ENCODE peak calls at places on chromosome 6, in seven cellular contexts. One of them, this sample, is unnamed.

GRCh38 chr6:23413327-23414203 is 712.5 kb upstream of the NRSN1 start:
- DNase-seq in neural progenitor cell: no peak
- DNase-seq in neural crest cell: no peak
- DNase-seq in psoas muscle: no peak
- DNase-seq in progenitor cell of endocrine pancreas: no peak
- DNase-seq in lower lobe of right lung: no peak
- DNase-seq in B cell: no peak
- DNase-seq in this sample: no peak

GRCh38 chr6:162856885-162857284 is 129.1 kb downstream of the PACRG start:
- DNase-seq in neural progenitor cell: peak; percentile 88
- DNase-seq in neural crest cell: peak; percentile 45
- DNase-seq in psoas muscle: no peak
- DNase-seq in progenitor cell of endocrine pancreas: no peak
- DNase-seq in lower lobe of right lung: no peak
- DNase-seq in B cell: no peak
- DNase-seq in this sample: peak; percentile 61

GRCh38 chr6:77463881-77464867 is 883 bp upstream of the HTR1B start:
- DNase-seq in neural progenitor cell: peak; percentile 68
- DNase-seq in neural crest cell: peak; percentile 28
- DNase-seq in psoas muscle: no peak
- DNase-seq in progenitor cell of endocrine pancreas: peak; percentile 24
- DNase-seq in lower lobe of right lung: peak; percentile 41
- DNase-seq in B cell: no peak
- DNase-seq in this sample: no peak

GRCh38 chr6:106916891-106917290 is 57.6 kb downstream of the CD24 start:
- DNase-seq in neural progenitor cell: no peak
- DNase-seq in neural crest cell: no peak
- DNase-seq in psoas muscle: no peak
- DNase-seq in progenitor cell of endocrine pancreas: no peak
- DNase-seq in lower lobe of right lung: no peak
- DNase-seq in B cell: no peak
- DNase-seq in this sample: no peak

GRCh38 chr6:82006027-82006738 is 241.4 kb downstream of the IBTK start:
- DNase-seq in neural progenitor cell: peak; percentile 44
- DNase-seq in neural crest cell: no peak
- DNase-seq in psoas muscle: no peak
- DNase-seq in progenitor cell of endocrine pancreas: no peak
- DNase-seq in lower lobe of right lung: peak; percentile 18
- DNase-seq in B cell: no peak
- DNase-seq in this sample: peak; percentile 58

GRCh38 chr6:20911826-20912225 is 377.6 kb downstream of the CDKAL1 start:
- DNase-seq in neural progenitor cell: no peak
- DNase-seq in neural crest cell: no peak
- DNase-seq in psoas muscle: no peak
- DNase-seq in progenitor cell of endocrine pancreas: no peak
- DNase-seq in lower lobe of right lung: no peak
- DNase-seq in B cell: no peak
- DNase-seq in this sample: no peak

GRCh38 chr6:46490425-46491200 is 636 bp downstream of the RCAN2 start:
- DNase-seq in neural progenitor cell: peak; percentile 87
- DNase-seq in neural crest cell: peak; percentile 63
- DNase-seq in psoas muscle: peak; percentile 65
- DNase-seq in progenitor cell of endocrine pancreas: peak; percentile 77
- DNase-seq in lower lobe of right lung: no peak
- DNase-seq in B cell: no peak
- DNase-seq in this sample: no peak

GRCh38 chr6:41723178-41723935 is 12.1 kb downstream of the TFEB start:
- DNase-seq in neural progenitor cell: no peak
- DNase-seq in neural crest cell: no peak
- DNase-seq in psoas muscle: peak; percentile 92
- DNase-seq in progenitor cell of endocrine pancreas: no peak
- DNase-seq in lower lobe of right lung: peak; percentile 93
- DNase-seq in B cell: peak; percentile 93
- DNase-seq in this sample: peak; percentile 99

GRCh38 chr6:167005350-167006159 is 6.4 kb downstream of the CEP43 start:
- DNase-seq in neural progenitor cell: no peak
- DNase-seq in neural crest cell: no peak
- DNase-seq in psoas muscle: peak; percentile 55
- DNase-seq in progenitor cell of endocrine pancreas: no peak
- DNase-seq in lower lobe of right lung: no peak
- DNase-seq in B cell: no peak
- DNase-seq in this sample: no peak

GRCh38 chr6:52514514-52514913 is 62.3 kb downstream of the TRAM2 start:
- DNase-seq in neural progenitor cell: no peak
- DNase-seq in neural crest cell: no peak
- DNase-seq in psoas muscle: peak; percentile 75
- DNase-seq in progenitor cell of endocrine pancreas: no peak
- DNase-seq in lower lobe of right lung: no peak
- DNase-seq in B cell: no peak
- DNase-seq in this sample: peak; percentile 81

GRCh38 chr6:114740547-114740946 is 397.7 kb upstream of the HS3ST5 start:
- DNase-seq in neural progenitor cell: no peak
- DNase-seq in neural crest cell: no peak
- DNase-seq in psoas muscle: no peak
- DNase-seq in progenitor cell of endocrine pancreas: no peak
- DNase-seq in lower lobe of right lung: no peak
- DNase-seq in B cell: no peak
- DNase-seq in this sample: no peak

GRCh38 chr6:106197441-106197840 is 111.3 kb downstream of the PRDM1 start:
- DNase-seq in neural progenitor cell: no peak
- DNase-seq in neural crest cell: no peak
- DNase-seq in psoas muscle: no peak
- DNase-seq in progenitor cell of endocrine pancreas: no peak
- DNase-seq in lower lobe of right lung: no peak
- DNase-seq in B cell: no peak
- DNase-seq in this sample: peak; percentile 49

GRCh38 chr6:121873595-121873994 is 438.1 kb downstream of the GJA1 start:
- DNase-seq in neural progenitor cell: no peak
- DNase-seq in neural crest cell: no peak
- DNase-seq in psoas muscle: no peak
- DNase-seq in progenitor cell of endocrine pancreas: no peak
- DNase-seq in lower lobe of right lung: no peak
- DNase-seq in B cell: no peak
- DNase-seq in this sample: no peak

GRCh38 chr6:150328744-150329400 is 39.9 kb upstream of the IYD start:
- DNase-seq in neural progenitor cell: no peak
- DNase-seq in neural crest cell: no peak
- DNase-seq in psoas muscle: no peak
- DNase-seq in progenitor cell of endocrine pancreas: no peak
- DNase-seq in lower lobe of right lung: no peak
- DNase-seq in B cell: no peak
- DNase-seq in this sample: no peak

GRCh38 chr6:93319304-93319703 is 100.1 kb downstream of the EPHA7 start:
- DNase-seq in neural progenitor cell: peak; percentile 20
- DNase-seq in neural crest cell: no peak
- DNase-seq in psoas muscle: no peak
- DNase-seq in progenitor cell of endocrine pancreas: no peak
- DNase-seq in lower lobe of right lung: no peak
- DNase-seq in B cell: no peak
- DNase-seq in this sample: no peak

GRCh38 chr6:30845183-30845582 is 39.1 kb upstream of the DDR1 start:
- DNase-seq in neural progenitor cell: no peak
- DNase-seq in neural crest cell: no peak
- DNase-seq in psoas muscle: no peak
- DNase-seq in progenitor cell of endocrine pancreas: no peak
- DNase-seq in lower lobe of right lung: no peak
- DNase-seq in B cell: no peak
- DNase-seq in this sample: no peak

GRCh38 chr6:45421700-45422540 is 44.2 kb upstream of the SUPT3H start:
- DNase-seq in neural progenitor cell: peak; percentile 80
- DNase-seq in neural crest cell: peak; percentile 41
- DNase-seq in psoas muscle: peak; percentile 79
- DNase-seq in progenitor cell of endocrine pancreas: peak; percentile 29
- DNase-seq in lower lobe of right lung: peak; percentile 68
- DNase-seq in B cell: peak; percentile 41
- DNase-seq in this sample: peak; percentile 95

GRCh38 chr6:45420909-45421699 is 43.4 kb upstream of the SUPT3H start:
- DNase-seq in neural progenitor cell: no peak
- DNase-seq in neural crest cell: no peak
- DNase-seq in psoas muscle: no peak
- DNase-seq in progenitor cell of endocrine pancreas: no peak
- DNase-seq in lower lobe of right lung: no peak
- DNase-seq in B cell: no peak
- DNase-seq in this sample: no peak

GRCh38 chr6:45417461-45417860 is 39.7 kb upstream of the SUPT3H start:
- DNase-seq in neural progenitor cell: no peak
- DNase-seq in neural crest cell: no peak
- DNase-seq in psoas muscle: no peak
- DNase-seq in progenitor cell of endocrine pancreas: no peak
- DNase-seq in lower lobe of right lung: no peak
- DNase-seq in B cell: no peak
- DNase-seq in this sample: peak; percentile 67

GRCh38 chr6:45420083-45420908 is 42.6 kb upstream of the SUPT3H start:
- DNase-seq in neural progenitor cell: peak; percentile 69
- DNase-seq in neural crest cell: peak; percentile 5
- DNase-seq in psoas muscle: no peak
- DNase-seq in progenitor cell of endocrine pancreas: no peak
- DNase-seq in lower lobe of right lung: peak; percentile 47
- DNase-seq in B cell: no peak
- DNase-seq in this sample: peak; percentile 82

DNA sequence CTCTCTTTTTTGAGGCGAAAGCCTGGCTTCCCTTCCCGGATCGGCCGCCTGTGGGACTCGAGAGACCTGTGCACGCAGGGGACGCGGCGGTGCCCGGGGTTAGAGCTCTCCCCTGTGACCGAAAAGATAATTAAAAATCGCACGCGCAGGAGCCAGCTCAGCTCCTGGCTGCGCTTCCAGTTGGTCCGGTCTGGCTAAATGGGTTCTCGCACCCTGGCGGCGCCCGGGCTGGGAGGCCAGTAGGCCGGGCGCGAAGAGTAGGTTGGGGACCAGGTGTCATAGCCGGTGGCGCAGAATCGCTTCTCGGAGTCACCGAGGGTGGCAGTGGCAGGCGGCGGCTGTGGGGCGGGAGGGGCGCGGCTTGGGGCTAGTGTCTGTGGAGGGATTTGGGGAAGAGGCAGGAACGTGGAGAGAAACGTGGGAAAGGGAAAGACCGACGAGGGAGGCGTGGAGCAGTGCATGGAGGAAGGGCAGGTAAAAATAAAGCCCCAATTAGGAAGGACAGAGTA is 41.9 kb upstream of the SUPT3H start:
- DNase-seq in neural progenitor cell: peak; percentile 82
- DNase-seq in neural crest cell: peak; percentile 27
- DNase-seq in psoas muscle: peak; percentile 67
- DNase-seq in progenitor cell of endocrine pancreas: peak; percentile 37
- DNase-seq in lower lobe of right lung: peak; percentile 83
- DNase-seq in B cell: peak; percentile 50
- DNase-seq in this sample: peak; percentile 89
- TF ChIP-seq CTCF in neural progenitor cell: peak; percentile 44
- TF ChIP-seq CTCF in neural crest cell: peak; percentile 57
- TF ChIP-seq CTCF in psoas muscle: peak; percentile 9
- TF ChIP-seq CTCF in progenitor cell of endocrine pancreas: peak; percentile 46
- TF ChIP-seq CTCF in lower lobe of right lung: peak; percentile 36
- TF ChIP-seq CTCF in B cell: peak; percentile 17
- TF ChIP-seq CTCF in this sample: peak; percentile 20

DNA sequence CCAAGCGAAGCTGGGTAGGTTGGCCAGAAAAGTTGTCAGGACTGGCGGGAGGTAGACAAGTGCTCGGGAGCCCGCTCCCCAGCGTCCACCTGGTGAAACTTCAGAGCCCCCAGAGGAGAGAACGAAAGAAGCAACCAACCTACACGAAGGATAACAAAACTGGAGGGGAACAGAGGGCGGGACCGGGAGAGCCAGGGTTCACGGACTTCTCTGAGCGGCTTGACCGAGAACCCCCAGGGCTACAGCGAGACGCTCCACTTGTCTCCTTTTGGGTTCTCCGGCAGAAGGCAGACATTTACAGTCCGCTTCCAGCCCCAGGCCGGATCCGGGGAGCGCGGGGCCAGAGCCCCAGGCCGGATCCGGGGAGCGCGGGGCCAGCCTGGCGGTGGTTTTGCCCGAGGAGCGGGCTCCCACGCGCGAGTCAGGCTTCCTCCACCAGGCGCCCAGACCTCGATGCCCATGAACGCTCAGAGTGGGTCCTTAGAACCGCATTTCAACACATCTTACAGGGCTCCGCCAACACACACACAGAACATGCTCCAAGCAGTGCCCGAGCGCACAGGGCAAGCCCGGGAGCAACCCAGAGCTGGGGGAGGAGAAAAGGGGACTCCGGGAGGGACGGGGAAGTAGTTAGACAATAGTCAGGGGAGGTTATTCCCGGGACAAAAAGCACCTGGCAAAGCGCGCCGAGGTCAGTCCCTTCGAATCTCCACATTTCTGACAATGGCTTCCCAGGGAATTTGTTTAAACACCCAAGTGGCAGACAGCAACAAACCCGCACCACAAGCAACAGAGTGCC is 1.1 kb downstream of the PTPRK start:
- DNase-seq in neural progenitor cell: peak; percentile 78
- DNase-seq in neural crest cell: peak; percentile 30
- DNase-seq in psoas muscle: peak; percentile 66
- DNase-seq in progenitor cell of endocrine pancreas: peak; percentile 28
- DNase-seq in lower lobe of right lung: peak; percentile 63
- DNase-seq in B cell: no peak
- DNase-seq in this sample: no peak
- TF ChIP-seq CTCF in neural progenitor cell: peak; percentile 33
- TF ChIP-seq CTCF in neural crest cell: peak; percentile 30
- TF ChIP-seq CTCF in psoas muscle: peak; percentile 14
- TF ChIP-seq CTCF in progenitor cell of endocrine pancreas: peak; percentile 35
- TF ChIP-seq CTCF in lower lobe of right lung: no peak
- TF ChIP-seq CTCF in B cell: no peak
- TF ChIP-seq CTCF in this sample: no peak

GRCh38 chr6:151440930-151441329 is 11.0 kb downstream of the RMND1 start:
- DNase-seq in neural progenitor cell: no peak
- DNase-seq in neural crest cell: no peak
- DNase-seq in psoas muscle: no peak
- DNase-seq in progenitor cell of endocrine pancreas: no peak
- DNase-seq in lower lobe of right lung: no peak
- DNase-seq in B cell: no peak
- DNase-seq in this sample: peak; percentile 15
- TF ChIP-seq CTCF in neural progenitor cell: peak; percentile 20
- TF ChIP-seq CTCF in neural crest cell: peak; percentile 50
- TF ChIP-seq CTCF in psoas muscle: peak; percentile 17
- TF ChIP-seq CTCF in progenitor cell of endocrine pancreas: peak; percentile 38
- TF ChIP-seq CTCF in lower lobe of right lung: peak; percentile 37
- TF ChIP-seq CTCF in B cell: peak; percentile 56
- TF ChIP-seq CTCF in this sample: no peak

DNA sequence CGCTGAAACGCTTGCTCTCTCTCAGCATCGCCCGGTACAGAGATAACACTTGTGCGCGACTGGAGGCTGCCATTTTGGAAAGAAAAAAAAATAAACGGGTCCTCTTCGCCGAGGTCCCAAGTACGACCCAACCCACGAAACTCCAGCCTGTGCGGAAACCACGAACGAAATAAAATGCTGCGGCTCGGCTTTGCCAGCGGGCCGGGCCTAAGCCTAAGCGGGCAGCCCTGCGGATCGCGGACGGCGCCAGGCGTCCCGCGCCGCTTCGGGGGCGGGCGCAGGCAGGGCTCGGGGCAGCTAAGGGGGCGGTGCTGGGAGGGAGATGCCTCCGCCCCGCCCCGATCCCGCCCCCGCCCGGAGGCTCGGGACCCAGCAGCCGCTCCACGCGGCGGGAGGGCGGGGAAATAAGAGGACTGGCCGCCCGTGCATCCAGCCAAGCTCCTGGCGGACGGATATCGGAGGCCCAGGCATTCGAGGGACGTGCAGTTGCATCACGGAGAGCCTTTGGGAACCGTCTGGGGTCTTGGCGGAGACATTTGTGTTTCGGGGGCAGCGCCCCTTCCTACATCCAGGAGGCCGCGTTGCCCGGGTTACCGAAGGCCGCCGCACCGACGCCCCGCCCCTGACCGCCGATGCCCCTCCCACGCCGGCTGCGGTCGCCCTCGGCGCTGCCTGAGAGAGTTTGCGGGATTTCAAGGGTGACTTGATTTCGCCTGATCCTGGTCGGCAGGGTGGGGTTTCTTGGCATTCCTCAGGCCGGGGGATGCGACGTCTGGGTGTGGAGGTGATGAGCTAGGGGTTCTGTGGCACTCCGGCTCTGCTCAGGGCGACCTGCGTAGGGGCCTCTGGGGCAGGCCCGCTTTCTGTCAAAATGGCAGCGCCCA is at the start of the genes FARS2 and LYRM4:
- DNase-seq in neural progenitor cell: peak; percentile 95
- DNase-seq in neural crest cell: peak; percentile 89
- DNase-seq in psoas muscle: peak; percentile 96
- DNase-seq in progenitor cell of endocrine pancreas: peak; percentile 81
- DNase-seq in lower lobe of right lung: peak; percentile 94
- DNase-seq in B cell: peak; percentile 89
- DNase-seq in this sample: peak; percentile 93
- TF ChIP-seq CTCF in neural progenitor cell: peak; percentile 42
- TF ChIP-seq CTCF in neural crest cell: peak; percentile 59
- TF ChIP-seq CTCF in psoas muscle: no peak
- TF ChIP-seq CTCF in progenitor cell of endocrine pancreas: peak; percentile 50
- TF ChIP-seq CTCF in lower lobe of right lung: peak; percentile 12
- TF ChIP-seq CTCF in B cell: no peak
- TF ChIP-seq CTCF in this sample: no peak

This sample was measured in NB4.